ENCODE peak calls at places on chromosomes 2 and 18, in nine cellular contexts. O, S, K, U, X, D, T, L and B are unnamed samples.

GRCh38 chr2:184504252-184504651 is 94.1 kb upstream of the ZNF804A start:
- DNase-seq in X (no peak), D (no peak), T (no peak), U (no peak), L (no peak), K (no peak), O (no peak), S (no peak), B (no peak)

GRCh38 chr2:3827673-3828575 is 124.5 kb downstream of the DCDC2C start:
- DNase-seq in K (no peak), D (no peak), O (peak; percentile 7), T (no peak), X (peak; percentile 60), S (no peak), L (peak; percentile 61), U (no peak), B (no peak)

GRCh38 chr18:70636991-70637390 is 348.1 kb downstream of the SOCS6 start:
- DNase-seq in U (no peak), L (peak; percentile 26), K (no peak), O (no peak), D (no peak), S (no peak), X (no peak), T (no peak), B (no peak)

GRCh38 chr2:182618672-182619079 is 97.4 kb upstream of the DNAJC10 start:
- DNase-seq in K (no peak), D (no peak), T (no peak), L (peak; percentile 43), O (no peak), S (no peak), X (no peak), U (no peak), B (no peak)

GRCh38 chr2:133194777-133195335 is 373.4 kb downstream of the NCKAP5 start:
- DNase-seq in D (no peak), U (no peak), L (no peak), S (no peak), X (no peak), T (no peak), K (no peak), O (no peak), B (no peak)

GRCh38 chr2:232473467-232473890 is 14.2 kb downstream of the ECEL1 start:
- DNase-seq in X (no peak), L (peak; percentile 24), S (no peak), K (no peak), U (no peak), O (no peak), D (peak; percentile 47), T (no peak), B (no peak)

GRCh38 chr2:109129356-109129920 is 433 bp downstream of the SH3RF3 start:
- DNase-seq in X (peak; percentile 10), U (peak; percentile 44), D (peak; percentile 47), O (peak; percentile 29), L (peak; percentile 66), S (peak; percentile 21), T (peak; percentile 53), K (peak; percentile 81), B (peak; percentile 36)

GRCh38 chr18:70559446-70559845 is 270.6 kb downstream of the SOCS6 start:
- DNase-seq in U (no peak), O (no peak), S (no peak), K (no peak), L (no peak), D (no peak), T (no peak), X (no peak), B (no peak)

GRCh38 chr2:68122680-68122964 is 35.1 kb upstream of the PNO1 start:
- DNase-seq in S (no peak), X (no peak), O (no peak), K (no peak), U (no peak), D (no peak), L (no peak), T (no peak), B (no peak)

GRCh38 chr18:79941473-79942119 is 9.9 kb downstream of the SLC66A2 start:
- DNase-seq in O (no peak), K (peak; percentile 58), L (no peak), X (no peak), D (peak; percentile 42), T (no peak), U (no peak), S (peak; percentile 16), B (no peak)

GRCh38 chr2:15432642-15433261 is 128.4 kb downstream of the NBAS start:
- DNase-seq in X (no peak), D (no peak), T (no peak), S (no peak), U (no peak), O (no peak), K (no peak), L (no peak), B (no peak)

DNA sequence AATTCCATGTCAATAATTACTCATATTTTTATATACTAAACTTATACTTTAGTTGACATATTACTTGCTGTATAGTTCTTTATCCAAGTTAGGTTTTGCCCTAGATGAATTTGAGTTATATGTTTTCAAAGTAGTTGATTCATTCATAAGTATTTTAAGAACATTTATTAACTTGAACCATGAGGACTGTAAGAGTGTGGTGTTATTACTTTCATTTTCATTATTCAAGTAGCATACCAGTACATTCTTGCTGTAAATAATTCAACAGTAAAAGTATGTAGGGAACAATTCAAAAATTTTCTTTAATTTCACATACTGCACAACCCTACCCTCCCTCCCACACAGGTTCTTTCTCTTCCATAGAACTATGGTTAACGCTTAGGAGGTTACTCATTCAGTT is 75.4 kb downstream of the ANKRD12 start:
- DNase-seq in O (no peak), X (no peak), L (no peak), T (no peak), K (no peak), D (no peak), S (no peak), U (no peak), B (no peak)
- H3K27ac ChIP-seq in O (no peak overlapping the region), X (no peak overlapping the region), L (no peak overlapping the region), T (no peak overlapping the region), K (no peak overlapping the region), D (no peak overlapping the region), S (no peak overlapping the region), U (no peak overlapping the region), B (no peak overlapping the region)

GRCh38 chr2:72555943-72556342 is 269.9 kb downstream of the EXOC6B start:
- DNase-seq in U (no peak), L (no peak), D (no peak), T (no peak), K (no peak), O (no peak), S (no peak), X (no peak), B (no peak)

GRCh38 chr2:72562451-72563153 is 263.2 kb downstream of the EXOC6B start:
- DNase-seq in S (no peak), D (no peak), X (no peak), K (no peak), O (no peak), U (no peak), T (no peak), L (peak; percentile 44), B (no peak)

DNA sequence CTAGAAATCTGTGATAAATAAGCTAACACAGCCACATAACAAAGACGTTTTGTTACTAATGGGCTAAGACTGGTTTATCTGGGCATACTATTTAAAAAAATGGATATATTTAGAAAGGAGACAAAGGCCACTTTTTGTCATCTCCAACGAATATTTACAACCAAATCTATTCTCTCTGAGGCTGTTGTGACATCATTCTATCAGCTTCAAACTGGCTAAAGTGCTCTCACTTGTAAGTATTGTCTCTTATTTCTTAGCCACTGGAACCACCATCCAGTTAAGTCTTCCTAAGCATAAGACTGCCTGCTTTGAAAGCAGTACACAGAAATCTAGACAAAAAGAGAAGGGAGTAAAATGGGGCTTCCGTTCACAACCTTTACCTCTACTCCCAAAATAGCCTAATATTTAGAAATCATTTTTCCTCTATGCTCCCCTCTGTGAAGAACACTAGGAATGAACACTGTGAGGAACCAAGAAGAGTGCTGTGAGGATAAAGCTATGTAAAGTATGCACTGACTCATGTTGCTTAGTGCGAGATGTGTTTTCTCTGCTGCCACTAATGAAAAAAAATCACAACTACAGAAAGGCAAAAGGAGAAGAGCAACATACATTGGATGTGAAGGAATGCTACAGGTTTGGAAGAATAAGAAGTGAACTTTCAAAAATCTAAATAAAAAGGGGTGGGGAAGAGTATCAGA is 264.1 kb downstream of the EXOC6B start:
- DNase-seq in D (no peak), S (no peak), X (no peak), L (peak; percentile 77), T (no peak), U (no peak), K (no peak), O (no peak), B (no peak)
- H3K27ac ChIP-seq in D (no peak overlapping the region), S (no peak overlapping the region), X (no peak overlapping the region), L (peak overlapping the region; percentile 46), T (no peak overlapping the region), U (peak overlapping the region; percentile 27), K (no peak overlapping the region), O (no peak overlapping the region), B (no peak overlapping the region)

GRCh38 chr2:197707316-197708213 is 2.4 kb downstream of the MARS2 start:
- DNase-seq in L (peak; percentile 80), T (no peak), U (no peak), O (peak; percentile 40), K (no peak), D (no peak), S (no peak), X (peak; percentile 25), B (no peak)

GRCh38 chr2:197704434-197705142 is 581 bp upstream of the MARS2 start:
- DNase-seq in O (no peak), X (no peak), K (no peak), U (no peak), T (no peak), D (no peak), L (no peak), S (no peak), B (no peak)

GRCh38 chr2:197705912-197706838 is 1.0 kb downstream of the MARS2 start:
- DNase-seq in O (peak; percentile 41), K (no peak), L (peak; percentile 59), T (peak; percentile 24), X (no peak), D (no peak), S (peak; percentile 43), U (peak; percentile 26), B (peak; percentile 26)

GRCh38 chr2:197706839-197707207 is 1.7 kb downstream of the MARS2 start:
- DNase-seq in X (no peak), O (no peak), U (no peak), L (no peak), D (no peak), K (no peak), T (no peak), S (no peak), B (no peak)

GRCh38 chr2:197705143-197705911 is at the start of gene MARS2:
- DNase-seq in O (peak; percentile 89), L (peak; percentile 98), K (peak; percentile 98), D (peak; percentile 96), T (peak; percentile 96), S (peak; percentile 93), X (peak; percentile 74), U (peak; percentile 95), B (peak; percentile 94)
- H3K27ac ChIP-seq in O (peak within 1 kb of the TSS; percentile 88), L (peak within 1 kb of the TSS; percentile 59), K (peak within 1 kb of the TSS; percentile 21), D (peak within 1 kb of the TSS; percentile 90), T (peak within 1 kb of the TSS; percentile 85), S (peak within 1 kb of the TSS; percentile 69), X (peak within 1 kb of the TSS; percentile 72), U (peak within 1 kb of the TSS; percentile 90), B (peak within 1 kb of the TSS; percentile 90)

DNA sequence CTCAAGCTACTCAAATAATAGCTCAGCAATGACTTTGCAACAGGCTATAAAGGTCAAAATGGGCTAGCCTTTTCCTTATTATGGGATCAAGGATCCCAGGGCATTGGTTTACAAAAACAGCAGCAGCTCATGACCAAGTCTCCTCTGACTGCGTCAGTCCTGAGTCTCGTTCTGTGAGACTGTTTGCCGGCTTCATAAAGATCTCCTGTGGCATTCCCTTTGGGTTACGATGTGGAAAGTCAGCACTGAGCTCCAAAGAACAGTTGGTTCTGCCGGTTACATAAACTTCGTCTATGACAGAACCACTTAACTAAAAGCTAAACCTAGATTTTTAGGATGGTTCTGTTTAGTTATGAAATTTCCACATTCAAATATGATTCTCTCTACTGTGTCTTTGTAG is 674.9 kb downstream of the ZEB2 start:
- DNase-seq in L (peak; percentile 58), S (no peak), U (no peak), K (no peak), X (no peak), D (no peak), O (no peak), T (no peak), B (no peak)
- H3K27ac ChIP-seq in L (no peak overlapping the region), S (no peak overlapping the region), U (no peak overlapping the region), K (no peak overlapping the region), X (no peak overlapping the region), D (no peak overlapping the region), O (no peak overlapping the region), T (no peak overlapping the region), B (no peak overlapping the region)